ENCODE peak calls at places on chromosomes 4 and X, in six cellular contexts. A is heart right ventricle, B is mesendoderm, K is breast epithelium, S is neural progenitor cell, F is thoracic aorta. Z is an unnamed sample.

GRCh38 chr4:1411436-1412375 is 5.5 kb upstream of the NKX1-1 start:
- DNase-seq in A (no peak), F (no peak), K (peak; percentile 2), S (no peak), B (no peak), Z (no peak)

GRCh38 chr4:7879127-7879526 is 60.5 kb downstream of the AFAP1 start:
- DNase-seq in F (no peak), K (no peak), B (no peak), A (no peak), S (no peak), Z (no peak)

GRCh38 chrX:137545711-137546651 is 19.9 kb upstream of the ZIC3 start:
- DNase-seq in F (no peak), A (no peak), S (peak; percentile 48), B (peak; percentile 50), K (no peak), Z (no peak)

GRCh38 chr4:1206299-1207156 is 34.1 kb upstream of the SPON2 start:
- DNase-seq in K (no peak), A (peak; percentile 11), F (peak; percentile 1), S (no peak), B (no peak), Z (no peak)

GRCh38 chrX:134684956-134685355 is 26.7 kb upstream of the PLAC1 start:
- DNase-seq in B (no peak), K (no peak), S (no peak), A (no peak), F (no peak), Z (no peak)

GRCh38 chr4:168678751-168679366 is 182.0 kb downstream of the PALLD start:
- DNase-seq in B (no peak), S (no peak), F (no peak), K (no peak), A (no peak), Z (no peak)

GRCh38 chr4:103079621-103080020 is 3.1 kb upstream of the SLC9B2 start:
- DNase-seq in B (no peak), F (no peak), K (no peak), A (no peak), S (no peak), Z (no peak)

GRCh38 chr4:5654791-5655190 is 53.6 kb downstream of the EVC2 start:
- DNase-seq in B (no peak), A (no peak), S (no peak), K (no peak), F (no peak), Z (no peak)

GRCh38 chrX:71292669-71293379 is 8.7 kb upstream of the ITGB1BP2 start:
- DNase-seq in A (no peak), K (no peak), B (no peak), F (no peak), S (no peak), Z (no peak)

GRCh38 chr4:154417358-154417673 is 74.3 kb downstream of the DCHS2 start:
- DNase-seq in F (no peak), K (no peak), S (no peak), B (no peak), A (no peak), Z (no peak)

GRCh38 chr4:114156371-114156770 is 176.9 kb upstream of the ARSJ start:
- DNase-seq in S (no peak), B (no peak), A (no peak), K (no peak), F (no peak), Z (no peak)

GRCh38 chr4:105996845-105997244 is 101.6 kb downstream of the NPNT start:
- DNase-seq in A (no peak), K (no peak), F (no peak), B (no peak), S (no peak), Z (no peak)

GRCh38 chr4:4843651-4844291 is 15.7 kb upstream of the MSX1 start:
- DNase-seq in F (no peak), A (no peak), K (no peak), B (peak; percentile 34), S (no peak), Z (no peak)

GRCh38 chr4:26171953-26172352 is 148.9 kb upstream of the RBPJ start:
- DNase-seq in K (no peak), A (no peak), F (no peak), S (no peak), B (no peak), Z (peak; percentile 42)

GRCh38 chrX:153646620-153647373 is at the start of gene DUSP9:
- DNase-seq in A (no peak), F (no peak), S (peak; percentile 72), B (peak; percentile 67), K (no peak), Z (no peak)

GRCh38 chrX:133523094-133523493 is 107.8 kb upstream of the GPC4 start:
- DNase-seq in S (no peak), B (no peak), F (no peak), A (no peak), K (no peak), Z (no peak)

GRCh38 chr4:5573965-5574364 is 134.4 kb downstream of the EVC2 start:
- DNase-seq in S (no peak), A (no peak), F (no peak), B (no peak), K (no peak), Z (no peak)

GRCh38 chr4:17981063-17981462 is 40.5 kb downstream of the LCORL start:
- DNase-seq in S (no peak), K (no peak), B (no peak), A (no peak), F (no peak), Z (no peak)

GRCh38 chrX:105645667-105646354 is 176.5 kb upstream of the NRK start:
- DNase-seq in S (no peak), B (no peak), K (no peak), F (no peak), A (no peak), Z (no peak)

GRCh38 chr4:57102050-57102564 is 8.1 kb downstream of the IGFBP7 start:
- DNase-seq in B (no peak), S (no peak), F (peak; percentile 45), A (peak; percentile 45), K (peak; percentile 37), Z (peak; percentile 82)

GRCh38 chr4:60313616-60314015 is 886.5 kb upstream of the ADGRL3 start:
- DNase-seq in F (no peak), S (no peak), A (no peak), B (no peak), K (no peak), Z (peak; percentile 1)

GRCh38 chrX:129665916-129666644 is 11.3 kb upstream of the APLN start:
- DNase-seq in B (peak; percentile 93), A (no peak), K (no peak), F (no peak), S (no peak), Z (no peak)

GRCh38 chr4:83043801-83044407 is 8.9 kb downstream of the COPS4 start:
- DNase-seq in A (no peak), K (no peak), S (no peak), B (no peak), F (no peak), Z (no peak)

GRCh38 chr4:53553486-53554210 is 37.6 kb downstream of the LNX1 start:
- DNase-seq in S (no peak), F (no peak), B (no peak), K (no peak), A (no peak), Z (no peak)

GRCh38 chr4:6440506-6441201 is 31.8 kb downstream of the PPP2R2C start:
- DNase-seq in A (no peak), F (no peak), K (no peak), B (no peak), S (no peak), Z (no peak)

GRCh38 chr4:26076000-26076587 is 162.1 kb downstream of the SMIM20 start:
- DNase-seq in S (no peak), A (no peak), B (no peak), K (no peak), F (no peak), Z (no peak)

GRCh38 chrX:2676794-2677675 is 14.1 kb upstream of the CD99 start:
- DNase-seq in A (no peak), B (no peak), S (no peak), F (no peak), K (no peak), Z (no peak)

GRCh38 chr4:184740965-184741364 is 7.1 kb upstream of the CENPU start:
- DNase-seq in K (no peak), F (no peak), S (no peak), A (no peak), B (no peak), Z (no peak)

GRCh38 chrX:47178337-47178736 is 15.3 kb upstream of the UBA1 start:
- DNase-seq in S (no peak), A (no peak), B (no peak), K (no peak), F (no peak), Z (no peak)

GRCh38 chr4:188783606-188784157 is 644.4 kb downstream of the TRIML1 start:
- DNase-seq in F (no peak), A (no peak), B (no peak), S (no peak), K (no peak), Z (no peak)

Z was measured in brain pericyte.